ENCODE peak calls at places on chromosome 5, in five cellular contexts. Y is adipocyte, U is mammary epithelial cell, J is body of pancreas, W is H9. E is an unnamed sample.

GRCh38 chr5:159951387-159951786 is 35.1 kb downstream of the ADRA1B start:
- DNase-seq in Y (no peak), U (no peak), J (no peak), W (peak; percentile 67), E (no peak)

GRCh38 chr5:16378762-16379161 is 86.8 kb downstream of the ZNF622 start:
- DNase-seq in Y (no peak), U (no peak), J (peak; percentile 91), W (no peak), E (no peak)

GRCh38 chr5:53023969-53024368 is 34.8 kb downstream of the ITGA2 start:
- DNase-seq in Y (peak; percentile 83), U (peak; percentile 87), J (no peak), W (no peak), E (no peak)

GRCh38 chr5:133907075-133907474 is 61.4 kb downstream of the C5orf15 start:
- DNase-seq in Y (no peak), U (no peak), J (peak; percentile 59), W (no peak), E (peak; percentile 29)

GRCh38 chr5:154878642-154879335 is 20.4 kb downstream of the CNOT8 start:
- DNase-seq in Y (no peak), U (peak; percentile 21), J (no peak), W (no peak), E (no peak)

GRCh38 chr5:72325566-72326297 is 5.6 kb downstream of the PTCD2 start:
- DNase-seq in Y (peak; percentile 67), U (peak; percentile 8), J (no peak), W (no peak), E (no peak)

GRCh38 chr5:178625679-178626483 is 969 bp downstream of the CLK4 start:
- DNase-seq in Y (peak; percentile 71), U (no peak), J (no peak), W (no peak), E (no peak)

GRCh38 chr5:68476854-68477253 is 261.3 kb downstream of the PIK3R1 start:
- DNase-seq in Y (no peak), U (no peak), J (no peak), W (peak; percentile 41), E (no peak)

GRCh38 chr5:160287378-160288051 is 24.8 kb downstream of the CCNJL start:
- DNase-seq in Y (peak; percentile 54), U (peak; percentile 65), J (peak; percentile 77), W (peak; percentile 94), E (peak; percentile 37)

GRCh38 chr5:59360130-59360555 is 533.4 kb downstream of the PDE4D start:
- DNase-seq in Y (no peak), U (no peak), J (no peak), W (no peak), E (no peak)

GRCh38 chr5:35365756-35366155 is 135.5 kb upstream of the PRLR start:
- DNase-seq in Y (no peak), U (no peak), J (no peak), W (no peak), E (no peak)

GRCh38 chr5:168057905-168058304 is 233.5 kb upstream of the WWC1 start:
- DNase-seq in Y (no peak), U (no peak), J (no peak), W (no peak), E (no peak)

GRCh38 chr5:40233268-40233667 is 446.4 kb upstream of the PTGER4 start:
- DNase-seq in Y (peak; percentile 19), U (no peak), J (no peak), W (no peak), E (no peak)

GRCh38 chr5:548256-548655 is 24.0 kb upstream of the SLC9A3 start:
- DNase-seq in Y (peak; percentile 20), U (no peak), J (no peak), W (no peak), E (peak; percentile 7)

GRCh38 chr5:168612996-168613395 is 33.8 kb upstream of the PANK3 start:
- DNase-seq in Y (no peak), U (no peak), J (no peak), W (no peak), E (no peak)

GRCh38 chr5:77663081-77663863 is 24.8 kb upstream of the OTP start:
- DNase-seq in Y (peak; percentile 39), U (no peak), J (no peak), W (no peak), E (no peak)

GRCh38 chr5:36373527-36374086 is 71.9 kb upstream of the RANBP3L start:
- DNase-seq in Y (peak; percentile 70), U (peak; percentile 93), J (peak; percentile 47), W (no peak), E (peak; percentile 69)

GRCh38 chr5:8749556-8749955 is 796.3 kb downstream of the SEMA5A start:
- DNase-seq in Y (no peak), U (no peak), J (no peak), W (no peak), E (no peak)

GRCh38 chr5:14173419-14174234 is 30.5 kb downstream of the TRIO start:
- DNase-seq in Y (peak; percentile 49), U (no peak), J (no peak), W (no peak), E (no peak)

GRCh38 chr5:135458356-135458755 is 6.2 kb upstream of the TIFAB start:
- DNase-seq in Y (no peak), U (no peak), J (no peak), W (no peak), E (no peak)

GRCh38 chr5:67221487-67222242 is 25.1 kb upstream of the CD180 start:
- DNase-seq in Y (no peak), U (no peak), J (no peak), W (no peak), E (no peak)

GRCh38 chr5:124402144-124402581 is 344.3 kb downstream of the ZNF608 start:
- DNase-seq in Y (peak; percentile 67), U (peak; percentile 92), J (peak; percentile 13), W (no peak), E (no peak)

GRCh38 chr5:69404659-69405330 is 10.1 kb upstream of the MARVELD2 start:
- DNase-seq in Y (no peak), U (no peak), J (no peak), W (no peak), E (no peak)

GRCh38 chr5:154644745-154645411 is 110.3 kb upstream of the LARP1 start:
- DNase-seq in Y (no peak), U (no peak), J (no peak), W (no peak), E (no peak)

GRCh38 chr5:147857302-147858129 is 21.0 kb upstream of the SCGB3A2 start:
- DNase-seq in Y (peak; percentile 84), U (peak; percentile 44), J (peak; percentile 87), W (peak; percentile 63), E (no peak)

GRCh38 chr5:9452181-9452580 is 93.7 kb downstream of the SEMA5A start:
- DNase-seq in Y (no peak), U (no peak), J (no peak), W (no peak), E (no peak)

GRCh38 chr5:33479321-33479720 is 38.6 kb downstream of the TARS1 start:
- DNase-seq in Y (no peak), U (no peak), J (no peak), W (no peak), E (no peak)

GRCh38 chr5:7947301-7947700 is 78.4 kb downstream of the MTRR start:
- DNase-seq in Y (no peak), U (no peak), J (no peak), W (no peak), E (no peak)

GRCh38 chr5:15391648-15392392 is 108.2 kb upstream of the FBXL7 start:
- DNase-seq in Y (peak; percentile 25), U (no peak), J (no peak), W (no peak), E (no peak)

GRCh38 chr5:45410304-45410995 is 285.7 kb downstream of the HCN1 start:
- DNase-seq in Y (no peak), U (no peak), J (no peak), W (no peak), E (no peak)

GRCh38 chr5:34685485-34686197 is 29.5 kb downstream of the RAI14 start:
- DNase-seq in Y (peak; percentile 76), U (peak; percentile 70), J (no peak), W (no peak), E (no peak)

GRCh38 chr5:150246424-150246823 is 43.1 kb downstream of the CAMK2A start:
- DNase-seq in Y (no peak), U (no peak), J (no peak), W (no peak), E (no peak)

GRCh38 chr5:72441861-72442540 is 65.2 kb downstream of the ZNF366 start:
- DNase-seq in Y (peak; percentile 86), U (peak; percentile 92), J (no peak), W (no peak), E (no peak)

DNA sequence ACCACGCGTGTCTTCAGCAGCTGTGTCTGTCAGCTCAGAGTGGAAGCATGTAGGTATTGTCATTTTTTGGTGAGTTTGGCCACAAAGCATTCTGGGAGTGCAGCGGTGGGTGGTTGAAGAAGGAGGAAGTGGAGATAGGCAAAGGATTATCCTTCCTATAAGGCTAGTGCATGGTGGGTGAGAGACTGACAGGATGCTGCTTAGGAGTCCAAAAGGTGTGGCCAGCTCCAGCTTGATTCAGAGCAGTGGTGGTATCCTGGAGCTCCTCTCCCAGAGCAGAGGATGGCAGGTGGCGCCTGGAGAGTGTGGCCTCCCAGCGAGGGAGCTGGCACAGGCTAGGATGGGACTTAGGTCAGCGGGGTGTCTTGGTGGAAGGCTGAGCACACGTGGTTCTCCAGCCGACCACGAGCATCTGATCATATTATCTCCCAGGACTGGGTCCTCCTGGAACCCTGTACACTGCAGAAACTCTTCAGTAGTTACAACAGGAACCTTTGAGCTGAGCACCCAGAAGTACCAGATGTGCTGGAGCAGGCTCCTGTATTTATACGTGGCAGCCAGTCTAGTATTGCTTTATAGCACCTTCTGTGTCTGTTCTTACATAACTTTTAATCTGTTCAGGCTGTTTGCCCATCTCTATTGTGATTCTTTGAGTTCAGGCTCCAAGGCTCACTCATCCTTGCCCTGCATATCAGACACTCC is 29.6 kb downstream of the MAML1 start:
- DNase-seq in Y (no peak), U (peak; percentile 6), J (peak; percentile 22), W (no peak), E (no peak)
- H3K4me1 ChIP-seq in Y (peaks cover 71% of the 10 kb centered on the region), U (peaks cover 47% of the 10 kb centered on the region), J (peaks cover 72% of the 10 kb centered on the region), W (no peaks in the 10 kb centered on the region), E (peaks cover 61% of the 10 kb centered on the region)

DNA sequence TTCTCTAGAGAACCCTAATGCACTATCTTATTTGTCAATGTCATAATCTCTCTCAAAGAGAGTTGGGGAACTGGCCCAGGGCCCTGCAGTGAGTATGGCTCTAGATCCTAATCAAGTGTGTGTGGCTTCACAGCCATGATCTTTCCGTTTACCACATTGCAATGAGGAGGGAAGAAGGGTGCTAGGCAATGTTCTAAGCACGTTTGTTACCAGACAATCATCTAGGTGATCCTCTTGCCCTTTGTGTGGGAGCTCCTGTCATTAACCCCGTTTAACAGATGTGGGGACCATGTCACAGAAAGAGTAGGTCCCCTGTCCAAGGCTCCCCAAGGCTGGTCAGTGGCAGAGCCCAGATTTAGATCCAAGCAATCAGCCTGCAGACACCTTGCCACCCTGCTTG is 128.2 kb upstream of the IRX4 start:
- DNase-seq in Y (no peak), U (no peak), J (no peak), W (no peak), E (no peak)
- H3K4me1 ChIP-seq in Y (peaks cover 32% of the 10 kb centered on the region), U (peaks cover 27% of the 10 kb centered on the region), J (no peaks in the 10 kb centered on the region), W (no peaks in the 10 kb centered on the region), E (no peaks in the 10 kb centered on the region)

GRCh38 chr5:63011158-63011557 is 432.5 kb downstream of the LRRC70 start:
- DNase-seq in Y (no peak), U (no peak), J (no peak), W (no peak), E (no peak)
- H3K4me1 ChIP-seq in Y (no peaks in the 10 kb centered on the region), U (no peaks in the 10 kb centered on the region), J (no peaks in the 10 kb centered on the region), W (no peaks in the 10 kb centered on the region), E (no peaks in the 10 kb centered on the region)

DNA sequence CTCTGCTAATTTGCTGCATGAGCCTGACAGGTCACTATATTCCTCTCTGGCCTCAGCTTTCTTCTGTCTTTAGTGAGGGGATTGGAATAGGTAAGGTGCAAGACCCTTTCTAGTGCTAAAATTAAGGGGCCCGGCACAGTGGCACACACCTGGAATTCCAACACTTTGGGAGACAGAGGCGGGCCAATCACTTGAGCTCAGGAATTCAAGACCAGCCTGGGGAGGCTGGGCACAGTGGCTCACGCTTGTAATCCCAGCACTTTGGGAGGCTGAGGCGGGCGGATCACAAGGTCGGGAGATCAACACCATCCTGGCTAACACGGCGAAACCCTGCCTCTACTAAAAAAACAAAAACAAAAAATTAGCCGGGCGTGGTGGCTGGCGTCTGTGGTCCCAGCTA is 37.2 kb downstream of the EGR1 start:
- DNase-seq in Y (no peak), U (no peak), J (no peak), W (no peak), E (no peak)
- H3K4me1 ChIP-seq in Y (peaks cover 19% of the 10 kb centered on the region), U (peaks cover 45% of the 10 kb centered on the region), J (peaks cover 17% of the 10 kb centered on the region), W (no peaks in the 10 kb centered on the region), E (peaks cover 8% of the 10 kb centered on the region)

E was measured in psoas muscle.